ENCODE peak calls at places on chromosomes 11 and 22, in four cellular contexts. B is esophagus muscularis mucosa, Z is stomach, X is IMR-90. D is an unnamed sample.
A peak's percentile ranks its signal among the peaks of the same experiment; 100 is the strongest.

GRCh38 chr22:40951795-40952602 is 821 bp downstream of the RBX1 start:
- DNase-seq in B (no peak), Z (no peak), X (peak; percentile 15), D (no peak)

GRCh38 chr11:35227551-35228341 is 88.8 kb downstream of the CD44 start:
- DNase-seq in B (no peak), Z (no peak), X (peak; percentile 55), D (no peak)

GRCh38 chr11:70477607-70478006 is 79.3 kb downstream of the CTTN start:
- DNase-seq in Z (no peak), X (no peak), B (no peak), D (no peak)

GRCh38 chr11:108871152-108871551 is 206.3 kb downstream of the DDX10 start:
- DNase-seq in X (peak; percentile 75), B (no peak), Z (no peak), D (no peak)

GRCh38 chr11:63839508-63840355 is 822 bp downstream of the MARK2 start:
- DNase-seq in X (no peak), B (no peak), Z (peak; percentile 54), D (peak; percentile 55)

GRCh38 chr11:114179234-114179941 is 116.8 kb upstream of the NNMT start:
- DNase-seq in B (peak; percentile 96), Z (peak; percentile 89), X (no peak), D (peak; percentile 89)

GRCh38 chr11:3613998-3614741 is 27.6 kb downstream of the ART5 start:
- DNase-seq in B (no peak), Z (no peak), X (no peak), D (no peak)

GRCh38 chr11:126419801-126420729 is 64.6 kb downstream of the ST3GAL4 start:
- DNase-seq in Z (no peak), X (peak; percentile 84), B (no peak), D (no peak)

GRCh38 chr11:130585545-130585944 is 137.1 kb downstream of the ADAMTS15 start:
- DNase-seq in X (no peak), B (no peak), Z (no peak), D (no peak)

GRCh38 chr22:42180349-42180842 is 49.8 kb upstream of the CYP2D6 start:
- DNase-seq in Z (no peak), X (peak; percentile 34), B (peak; percentile 92), D (no peak)

GRCh38 chr11:17604913-17605230 is 57.8 kb downstream of the OTOG start:
- DNase-seq in X (no peak), Z (peak; percentile 4), B (peak; percentile 90), D (no peak)

GRCh38 chr22:47323518-47323917 is 561.1 kb downstream of the TBC1D22A start:
- DNase-seq in B (peak; percentile 74), Z (no peak), X (no peak), D (no peak)

GRCh38 chr11:76197332-76197731 is 9.0 kb downstream of the WNT11 start:
- DNase-seq in X (no peak), B (no peak), Z (no peak), D (no peak)

GRCh38 chr11:65501005-65501529 is 2.2 kb downstream of the MALAT1 start:
- DNase-seq in B (no peak), Z (no peak), X (peak; percentile 42), D (no peak)

GRCh38 chr11:71527576-71528210 is 626 bp downstream of the KRTAP5-7 start:
- DNase-seq in Z (no peak), X (no peak), B (no peak), D (no peak)

GRCh38 chr22:35444685-35445399 is 44.9 kb downstream of the MCM5 start:
- DNase-seq in B (no peak), Z (no peak), X (no peak), D (no peak)

GRCh38 chr22:26573026-26573662 is 16.8 kb downstream of the TPST2 start:
- DNase-seq in B (no peak), Z (peak; percentile 34), X (peak; percentile 48), D (no peak)

GRCh38 chr11:27910186-27910941 is 197.6 kb downstream of the KIF18A start:
- DNase-seq in X (peak; percentile 84), Z (no peak), B (no peak), D (no peak)

GRCh38 chr11:8757047-8757446 is 74.5 kb downstream of the RPL27A start:
- DNase-seq in X (peak; percentile 57), B (no peak), Z (no peak), D (no peak)

GRCh38 chr22:32539631-32540449 is 65.2 kb downstream of the FBXO7 start:
- DNase-seq in X (no peak), Z (no peak), B (no peak), D (no peak)

GRCh38 chr11:1557904-1558831 is 13.9 kb downstream of the DUSP8 start:
- DNase-seq in Z (peak; percentile 52), X (peak; percentile 84), B (no peak), D (peak; percentile 69)

GRCh38 chr11:112666253-112666652 is 295.0 kb upstream of the NCAM1 start:
- DNase-seq in X (no peak), Z (no peak), B (peak; percentile 78), D (no peak)

GRCh38 chr22:25120093-25120561 is 79.5 kb upstream of the CRYBB3 start:
- DNase-seq in X (no peak), Z (peak; percentile 77), B (no peak), D (peak; percentile 66)

GRCh38 chr11:35183526-35183925 is 44.6 kb downstream of the CD44 start:
- DNase-seq in B (no peak), X (no peak), Z (no peak), D (no peak)

GRCh38 chr11:9302448-9302847 is 11.9 kb downstream of the TMEM41B start:
- DNase-seq in X (peak; percentile 59), B (peak; percentile 4), Z (no peak), D (no peak)

GRCh38 chr22:43293259-43293658 is 49.9 kb downstream of the SCUBE1 start:
- DNase-seq in B (no peak), X (no peak), Z (peak; percentile 36), D (no peak)

GRCh38 chr11:70000228-70000627 is 77.9 kb upstream of the ANO1 start:
- DNase-seq in B (no peak), X (no peak), Z (no peak), D (no peak)

GRCh38 chr11:47104337-47104950 is 72.2 kb downstream of the ARFGAP2 start:
- DNase-seq in B (no peak), X (peak; percentile 40), Z (no peak), D (no peak)

GRCh38 chr11:69950120-69950519 is 128.0 kb upstream of the ANO1 start:
- DNase-seq in X (peak; percentile 31), Z (no peak), B (no peak), D (no peak)

GRCh38 chr11:44868455-44869421 is 81.9 kb downstream of the TP53I11 start:
- DNase-seq in X (no peak), B (no peak), Z (no peak), D (no peak)

GRCh38 chr22:35634981-35635540 is 13.2 kb upstream of the APOL6 start:
- DNase-seq in X (peak; percentile 8), Z (no peak), B (no peak), D (no peak)

GRCh38 chr22:50460942-50461341 is 13.9 kb downstream of the SBF1 start:
- DNase-seq in B (no peak), Z (peak; percentile 73), X (no peak), D (no peak)

GRCh38 chr11:19938051-19938856 is 222.0 kb downstream of the DBX1 start:
- DNase-seq in B (no peak), Z (peak; percentile 53), X (peak; percentile 54), D (no peak)

GRCh38 chr11:29022676-29023075 is 914.5 kb downstream of the METTL15 start:
- DNase-seq in Z (no peak), B (no peak), X (no peak), D (no peak)

GRCh38 chr22:37330200-37331033 is 48.1 kb downstream of the CYTH4 start:
- DNase-seq in Z (peak; percentile 43), X (peak; percentile 90), B (no peak), D (peak; percentile 61)
- TF ChIP-seq CTCF in Z (no peak), X (peak; percentile 33), B (no peak), D (no peak)

DNA sequence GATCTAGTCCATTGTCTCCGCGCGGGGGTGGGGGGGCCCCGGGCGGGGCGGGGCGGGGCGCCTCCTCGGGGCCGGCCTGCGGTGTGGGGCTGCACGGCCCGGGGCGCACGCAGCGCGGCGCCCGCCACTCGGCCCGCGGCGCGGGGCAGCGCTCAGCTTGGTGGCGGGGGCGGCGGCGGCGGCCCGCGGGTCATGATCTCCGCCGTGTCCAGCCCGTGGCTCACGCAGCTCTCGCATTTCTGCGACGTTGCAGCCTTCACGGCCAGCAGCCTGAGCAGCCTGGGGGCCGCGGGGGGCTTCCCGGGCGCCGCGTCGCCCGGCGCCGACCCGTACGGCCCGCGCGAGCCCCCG is at the start of gene TBX1:
- DNase-seq in X (no peak), Z (no peak), B (no peak), D (no peak)
- TF ChIP-seq CTCF in X (no peak), Z (no peak), B (no peak), D (no peak)

GRCh38 chr11:123519797-123520193 is 89.7 kb downstream of the GRAMD1B start:
- DNase-seq in Z (no peak), B (no peak), X (no peak), D (no peak)

GRCh38 chr11:123518496-123519054 is 88.5 kb downstream of the GRAMD1B start:
- DNase-seq in Z (no peak), X (no peak), B (no peak), D (no peak)

GRCh38 chr11:123521930-123522329 is 91.9 kb downstream of the GRAMD1B start:
- DNase-seq in B (no peak), Z (no peak), X (no peak), D (no peak)

GRCh38 chr11:123519055-123519796 is 89.2 kb downstream of the GRAMD1B start:
- DNase-seq in Z (no peak), X (peak; percentile 27), B (no peak), D (no peak)

GRCh38 chr11:123521001-123521400 is 90.9 kb downstream of the GRAMD1B start:
- DNase-seq in Z (no peak), X (no peak), B (no peak), D (no peak)
- TF ChIP-seq CTCF in Z (no peak), X (no peak), B (no peak), D (no peak)

GRCh38 chr11:129373489-129373953 is 2.1 kb upstream of the BARX2 start:
- DNase-seq in Z (no peak), X (no peak), B (no peak), D (no peak)

GRCh38 chr11:129365816-129366215 is 9.8 kb upstream of the BARX2 start:
- DNase-seq in X (no peak), Z (no peak), B (no peak), D (no peak)

GRCh38 chr11:129366737-129367597 is 8.7 kb upstream of the BARX2 start:
- DNase-seq in Z (no peak), X (no peak), B (no peak), D (no peak)

GRCh38 chr11:129372609-129373488 is 2.8 kb upstream of the BARX2 start:
- DNase-seq in Z (no peak), X (no peak), B (no peak), D (no peak)

DNA sequence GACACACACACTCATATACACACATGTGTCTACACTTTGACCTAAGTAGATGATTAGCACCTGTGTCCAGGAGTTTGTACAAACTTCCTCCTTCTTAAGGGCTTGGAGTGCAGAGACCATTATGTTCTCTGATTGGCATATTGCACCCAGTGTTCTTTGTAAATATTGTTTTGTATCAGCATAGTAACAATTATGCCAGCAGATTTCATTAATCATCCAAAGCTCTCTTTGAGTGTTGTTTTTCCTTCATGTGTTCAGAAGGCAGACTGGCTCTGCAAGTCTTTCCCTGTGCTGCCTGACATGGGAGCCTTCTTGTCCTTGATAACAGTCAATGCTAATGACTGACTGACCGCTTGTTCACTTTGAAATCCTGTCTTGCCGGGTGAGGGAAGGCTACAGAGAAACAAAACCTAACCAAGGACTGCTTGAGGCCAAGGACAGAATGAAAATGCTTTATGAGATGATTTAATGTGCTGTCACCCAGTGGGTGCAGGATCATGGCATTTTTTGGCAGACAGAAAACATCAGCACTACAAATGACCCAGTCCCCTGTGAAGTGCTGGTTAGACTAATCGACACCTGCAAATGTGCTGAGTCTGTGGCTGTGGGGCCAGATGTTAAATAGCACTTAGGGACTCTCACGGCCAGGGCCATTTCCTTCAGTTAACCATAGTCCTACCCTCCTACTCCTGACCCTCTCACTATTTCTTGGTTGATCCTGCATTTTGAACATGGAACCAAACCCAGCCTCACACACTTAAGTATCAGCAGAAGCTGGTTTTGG is 6.6 kb upstream of the BARX2 start:
- DNase-seq in Z (peak; percentile 65), X (no peak), B (no peak), D (no peak)
- TF ChIP-seq CTCF in Z (no peak), X (no peak), B (no peak), D (no peak)

D was measured in pancreas.